ENCODE peak calls at places on chromosome 18, in nine cellular contexts. F is upper lobe of right lung; C is H1; U is T-helper 2 cell; Q is AG09319; Z is naive thymus-derived CD4-positive, alpha-beta T cell; X is frontal cortex; B is IMR-90; N is Right ventricle myocardium inferior. D is an unnamed sample.

GRCh38 chr18:61782545-61782944 is 110.3 kb downstream of the RNF152 start:
- DNase-seq in X (no peak), N (no peak), F (no peak), Q (no peak), Z (no peak), B (no peak), C (no peak), U (no peak), D (no peak)

GRCh38 chr18:75915941-75916640 is 488.6 kb upstream of the SMIM21 start:
- DNase-seq in N (no peak), C (no peak), B (no peak), U (no peak), Z (no peak), Q (no peak), F (no peak), X (peak), D (peak)

GRCh38 chr18:29540548-29540947 is 1363.6 kb upstream of the CDH2 start:
- DNase-seq in U (no peak), Z (no peak), Q (no peak), C (no peak), B (no peak), X (no peak), N (no peak), F (no peak), D (no peak)

GRCh38 chr18:37403788-37404187 is 161.8 kb downstream of the CELF4 start:
- DNase-seq in X (no peak), B (no peak), F (no peak), N (no peak), Q (no peak), Z (no peak), C (no peak), U (no peak), D (no peak)

GRCh38 chr18:55376387-55376786 is 211.6 kb downstream of the TCF4 start:
- DNase-seq in X (no peak), Q (no peak), Z (no peak), B (no peak), U (no peak), C (no peak), N (no peak), F (no peak), D (no peak)

GRCh38 chr18:79682896-79683625 is 3.5 kb downstream of the CTDP1 start:
- DNase-seq in Q (no peak), N (no peak), B (no peak), F (no peak), X (no peak), Z (peak), U (no peak), C (no peak), D (no peak)

GRCh38 chr18:48662021-48662661 is 123.3 kb downstream of the CTIF start:
- DNase-seq in C (no peak), U (no peak), B (peak), Q (peak), N (no peak), F (no peak), X (no peak), Z (no peak), D (peak)

GRCh38 chr18:8450013-8450412 is 159.2 kb upstream of the RAB12 start:
- DNase-seq in Z (no peak), B (no peak), C (peak), U (no peak), Q (no peak), F (no peak), X (no peak), N (no peak), D (no peak)

GRCh38 chr18:49055787-49056186 is 105.0 kb upstream of the SMAD7 start:
- DNase-seq in U (no peak), C (no peak), N (peak), X (no peak), B (peak), Z (no peak), F (peak), Q (no peak), D (no peak)

GRCh38 chr18:6044319-6044718 is 149.0 kb upstream of the TMEM200C start:
- DNase-seq in Z (no peak), B (no peak), C (no peak), F (no peak), U (no peak), Q (no peak), X (no peak), N (no peak), D (no peak)

GRCh38 chr18:50051288-50051687 is 143.7 kb downstream of the MYO5B start:
- DNase-seq in Z (no peak), F (no peak), B (no peak), C (no peak), X (no peak), Q (no peak), U (no peak), N (no peak), D (peak)

GRCh38 chr18:76873311-76873710 is 51.0 kb downstream of the ZNF236 start:
- DNase-seq in Q (no peak), C (no peak), X (no peak), F (no peak), N (no peak), Z (no peak), U (no peak), B (no peak), D (no peak)

GRCh38 chr18:44602380-44602779 is 78.3 kb upstream of the SETBP1 start:
- DNase-seq in X (no peak), C (no peak), Z (no peak), N (no peak), Q (no peak), F (no peak), B (no peak), U (no peak), D (no peak)

GRCh38 chr18:22344908-22345670 is 72.6 kb downstream of the CTAGE1 start:
- DNase-seq in F (no peak), U (no peak), Q (no peak), Z (no peak), B (no peak), C (no peak), N (no peak), X (no peak), D (no peak)

GRCh38 chr18:67597759-67598158 is 81.2 kb upstream of the DSEL start:
- DNase-seq in B (no peak), C (no peak), Z (no peak), U (no peak), N (no peak), F (no peak), X (no peak), Q (no peak), D (no peak)

GRCh38 chr18:76892832-76893231 is 70.5 kb downstream of the ZNF236 start:
- DNase-seq in N (no peak), X (no peak), C (no peak), B (no peak), F (no peak), Z (no peak), Q (no peak), U (no peak), D (no peak)

GRCh38 chr18:13587001-13587400 is 139.4 kb downstream of the FAM210A start:
- DNase-seq in Q (no peak), Z (no peak), C (no peak), B (no peak), F (no peak), N (no peak), X (no peak), U (no peak), D (no peak)

GRCh38 chr18:24534737-24535136 is 74.3 kb downstream of the HRH4 start:
- DNase-seq in X (no peak), F (no peak), B (no peak), C (no peak), U (no peak), Z (no peak), Q (no peak), N (no peak), D (no peak)

GRCh38 chr18:80173060-80173459 is 64.0 kb downstream of the ADNP2 start:
- DNase-seq in Z (no peak), B (no peak), C (no peak), F (peak), U (no peak), Q (no peak), X (no peak), N (no peak), D (no peak)

GRCh38 chr18:73119574-73119973 is 251.8 kb upstream of the NETO1 start:
- DNase-seq in X (no peak), N (no peak), Q (no peak), U (no peak), B (no peak), F (no peak), C (no peak), Z (no peak), D (no peak)

GRCh38 chr18:76265375-76266225 is 229.4 kb downstream of the ZNF516 start:
- DNase-seq in C (no peak), Q (peak), X (no peak), U (no peak), N (no peak), F (peak), B (peak), Z (no peak), D (peak)

GRCh38 chr18:42745931-42746330 is 369.6 kb downstream of the RIT2 start:
- DNase-seq in X (no peak), C (no peak), F (no peak), U (no peak), N (no peak), B (no peak), Q (no peak), Z (no peak), D (no peak)